ENCODE peak calls at places on chromosomes 13 and 19, in four cellular contexts. A is HEK293T, U is K562, W is GM12878. Y is an unnamed sample.

GRCh38 chr19:51125421-51126075 is 842 bp downstream of the SIGLEC9 start:
- DNase-seq in W (no peak), U (no peak), A (no peak), Y (no peak)

GRCh38 chr19:56507446-56508281 is at the start of gene ZNF471:
- DNase-seq in W (no peak), A (peak; percentile 65), U (no peak), Y (no peak)

GRCh38 chr19:3699741-3700241 is 477 bp downstream of the PIP5K1C start:
- DNase-seq in A (no peak), U (no peak), W (no peak), Y (no peak)

GRCh38 chr19:45814851-45815481 is at the start of gene RSPH6A:
- DNase-seq in W (no peak), U (no peak), A (no peak), Y (no peak)

GRCh38 chr13:103033999-103034398 is 32.2 kb downstream of the SLC10A2 start:
- DNase-seq in U (no peak), A (no peak), W (no peak), Y (no peak)

GRCh38 chr19:51799998-51800848 is 5.3 kb downstream of the FPR3 start:
- DNase-seq in A (no peak), W (no peak), U (peak; percentile 74), Y (peak; percentile 12)

GRCh38 chr19:53958168-53958571 is 4.6 kb upstream of the CACNG8 start:
- DNase-seq in U (no peak), A (no peak), W (no peak), Y (no peak)

GRCh38 chr13:64529874-64530485 is 2700.2 kb downstream of the PCDH9 start:
- DNase-seq in W (no peak), U (peak; percentile 13), A (peak; percentile 74), Y (peak; percentile 9)

GRCh38 chr19:55369651-55370304 is 485 bp downstream of the IL11 start:
- DNase-seq in W (no peak), A (peak; percentile 46), U (peak; percentile 93), Y (no peak)

GRCh38 chr19:29060833-29061364 is 152.1 kb downstream of the UQCRFS1 start:
- DNase-seq in U (no peak), A (no peak), W (no peak), Y (no peak)

GRCh38 chr13:106534844-106535551 is 464 bp downstream of the EFNB2 start:
- DNase-seq in A (no peak), U (no peak), W (no peak), Y (no peak)

GRCh38 chr13:67224148-67224846 is 5.8 kb downstream of the PCDH9 start:
- DNase-seq in W (no peak), U (peak; percentile 51), A (peak; percentile 93), Y (peak; percentile 56)

GRCh38 chr13:42996584-42996983 is 4.5 kb upstream of the EPSTI1 start:
- DNase-seq in U (no peak), A (no peak), W (no peak), Y (peak; percentile 9)

GRCh38 chr19:45499196-45500180 is 1.2 kb downstream of the PPM1N start:
- DNase-seq in W (no peak), A (peak; percentile 57), U (peak; percentile 70), Y (no peak)

GRCh38 chr13:24074687-24075086 is 85.8 kb upstream of the SPATA13 start:
- DNase-seq in U (no peak), A (no peak), W (no peak), Y (no peak)

GRCh38 chr19:16062789-16063188 is 13.5 kb upstream of the TPM4 start:
- DNase-seq in A (peak; percentile 70), U (peak; percentile 72), W (no peak), Y (no peak)

GRCh38 chr13:51252954-51253531 is 30.8 kb downstream of the FAM124A start:
- DNase-seq in A (no peak), W (peak; percentile 7), U (no peak), Y (no peak)

GRCh38 chr19:46221981-46222610 is 7.4 kb upstream of the IGFL1 start:
- DNase-seq in U (no peak), A (peak; percentile 21), W (no peak), Y (no peak)

GRCh38 chr19:43984687-43985000 is 656 bp downstream of the ZNF155 start:
- DNase-seq in A (no peak), U (no peak), W (no peak), Y (no peak)

GRCh38 chr19:57088125-57088524 is 31.7 kb upstream of the USP29 start:
- DNase-seq in A (no peak), W (no peak), U (no peak), Y (no peak)

GRCh38 chr13:76711515-76712182 is 174.6 kb downstream of the KCTD12 start:
- DNase-seq in U (no peak), W (no peak), A (no peak), Y (no peak)

GRCh38 chr19:48624791-48625723 is 5.8 kb downstream of the SPHK2 start:
- DNase-seq in A (no peak), U (peak; percentile 10), W (no peak), Y (no peak)

GRCh38 chr13:25939961-25940687 is 111.7 kb downstream of the SHISA2 start:
- DNase-seq in U (no peak), A (no peak), W (no peak), Y (no peak)

GRCh38 chr13:63481334-63481733 is 2065.7 kb upstream of the PCDH20 start:
- DNase-seq in U (no peak), A (peak; percentile 63), W (no peak), Y (no peak)

GRCh38 chr19:13788991-13789390 is 6.3 kb upstream of the ZSWIM4 start:
- DNase-seq in W (no peak), A (no peak), U (no peak), Y (no peak)

GRCh38 chr19:46787331-46788100 is 878 bp downstream of the SLC1A5 start:
- DNase-seq in U (peak; percentile 52), W (no peak), A (peak; percentile 46), Y (peak; percentile 54)

GRCh38 chr13:73938375-73939070 is 195.7 kb downstream of the KLF12 start:
- DNase-seq in U (no peak), A (no peak), W (no peak), Y (no peak)

GRCh38 chr13:60329221-60329983 is 67.6 kb upstream of the TDRD3 start:
- DNase-seq in U (peak; percentile 32), W (peak; percentile 7), A (peak; percentile 53), Y (peak; percentile 12)

GRCh38 chr13:35164324-35164932 is 222.4 kb downstream of the NBEA start:
- DNase-seq in A (peak; percentile 37), U (peak; percentile 15), W (peak; percentile 40), Y (peak; percentile 20)

DNA sequence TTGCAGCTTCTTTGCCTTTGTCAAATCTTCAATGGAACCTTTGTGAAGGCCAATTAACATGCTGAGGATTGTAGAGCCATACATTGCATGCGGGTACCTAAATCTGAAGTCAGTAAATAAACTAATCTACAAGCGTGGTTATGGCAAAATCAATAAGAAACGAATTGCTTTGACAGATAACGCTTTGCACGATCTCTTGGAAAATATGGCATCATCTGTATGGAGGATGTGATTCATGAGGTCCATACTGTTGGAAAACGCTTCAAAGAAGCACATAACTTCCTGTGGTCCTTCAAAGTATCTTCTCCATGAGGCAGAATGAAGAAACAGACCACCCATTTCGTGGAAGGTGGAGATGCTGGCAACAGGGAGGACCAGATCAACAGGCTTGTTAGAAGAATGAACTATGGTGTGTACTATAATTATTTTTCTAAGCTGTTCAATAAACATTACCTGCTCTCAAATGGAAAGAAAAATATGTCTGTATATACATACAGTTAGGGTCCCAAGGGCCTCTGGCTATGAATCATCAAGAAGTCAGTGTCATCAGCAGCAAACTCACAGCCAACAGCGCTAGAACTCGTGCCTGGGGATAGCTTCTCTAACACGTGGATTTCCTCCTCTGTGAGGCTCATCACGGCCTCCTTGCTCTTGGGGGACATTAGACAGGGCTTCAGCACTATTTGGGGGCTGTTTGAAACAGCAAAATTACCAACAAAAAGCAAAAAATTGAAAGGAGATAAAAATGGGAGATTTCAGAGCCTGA is 2.9 kb upstream of the CD70 start:
- DNase-seq in U (no peak), A (no peak), W (no peak), Y (no peak)
- TF ChIP-seq FOXK2 in U (no peak), A (no peak), W (no peak), Y (no peak)

DNA sequence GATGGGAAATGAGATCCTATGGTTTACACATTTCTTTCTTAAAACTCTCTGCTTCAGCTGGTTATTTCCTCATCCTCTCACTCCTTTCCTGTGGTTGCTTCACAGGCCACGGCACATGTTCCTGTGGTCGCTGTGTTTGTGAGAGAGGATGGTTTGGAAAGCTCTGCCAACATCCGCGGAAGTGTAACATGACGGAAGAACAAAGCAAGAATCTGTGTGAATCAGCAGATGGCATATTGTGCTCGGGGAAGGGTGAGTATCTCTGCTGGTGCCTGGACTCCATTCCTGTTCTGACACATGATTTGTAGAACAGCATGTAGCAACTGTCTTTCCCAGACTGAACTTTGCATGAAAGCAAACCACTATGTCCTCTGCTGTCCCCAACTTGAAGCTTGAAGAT is 254.2 kb downstream of the ITGBL1 start:
- DNase-seq in W (no peak), U (no peak), A (no peak), Y (peak; percentile 4)
- TF ChIP-seq FOXK2 in W (no peak), U (no peak), A (no peak), Y (no peak)

GRCh38 chr13:90055760-90056159 is 1291.7 kb upstream of the MIR17HG start:
- DNase-seq in U (no peak), W (no peak), A (no peak), Y (no peak)

GRCh38 chr13:90049989-90050671 is 1297.4 kb upstream of the MIR17HG start:
- DNase-seq in W (no peak), A (no peak), U (no peak), Y (no peak)

DNA sequence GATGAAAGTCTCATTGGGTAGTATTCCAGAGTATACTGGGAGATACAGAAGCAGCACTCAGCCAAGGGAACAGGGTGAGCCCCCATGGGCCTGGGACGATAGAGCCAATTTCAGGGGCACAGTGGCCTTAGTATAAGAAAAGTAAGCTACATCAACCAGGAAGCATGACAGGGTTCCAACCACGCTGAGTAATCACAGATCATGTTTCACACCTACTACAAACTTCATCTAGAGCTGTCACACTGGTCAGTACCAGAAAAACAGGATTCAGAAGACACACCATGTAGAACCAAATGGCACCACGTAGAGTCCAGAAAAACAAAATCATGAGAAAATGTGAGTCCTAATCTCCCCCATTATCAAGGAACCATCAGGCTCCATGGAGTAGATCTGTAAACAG is 1292.4 kb upstream of the MIR17HG start:
- DNase-seq in U (no peak), W (no peak), A (no peak), Y (no peak)
- TF ChIP-seq FOXK2 in U (no peak), W (no peak), A (no peak), Y (no peak)

DNA sequence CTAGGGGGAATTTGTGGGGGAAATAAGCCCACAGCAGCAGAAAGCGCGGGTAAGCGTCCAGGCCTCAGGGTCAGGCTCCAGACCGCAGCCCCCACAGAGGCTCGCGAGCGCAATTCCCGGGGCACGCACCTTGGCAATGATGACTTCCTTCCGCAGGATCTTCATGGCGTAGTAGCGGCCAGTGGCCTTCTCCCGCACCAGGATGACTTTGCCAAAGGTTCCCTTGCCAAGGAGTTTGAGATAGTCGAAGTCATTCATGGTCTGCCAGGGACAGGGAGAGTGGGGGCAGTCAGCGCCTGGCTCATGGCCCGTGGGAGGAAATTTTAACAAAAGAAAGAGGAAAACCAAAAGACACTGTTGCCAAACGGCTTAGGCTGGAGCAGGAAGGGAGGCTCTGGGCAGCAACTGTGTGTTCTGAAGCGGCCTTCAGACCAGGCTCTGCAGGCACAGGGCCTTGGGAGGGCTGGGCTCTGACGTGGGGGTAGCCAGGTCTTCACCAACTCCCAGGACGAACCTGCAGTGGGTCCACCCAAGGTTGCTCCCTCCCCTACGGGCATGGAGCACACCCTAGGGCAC is 15.4 kb upstream of the CCNP start:
- DNase-seq in W (no peak), U (no peak), A (no peak), Y (no peak)
- TF ChIP-seq FOXK2 in W (no peak), U (no peak), A (no peak), Y (no peak)

Y was measured in HepG2.